ENCODE peak calls at places on chromosomes 5 and 9, in seven cellular contexts. One of them, this sample, is unnamed.
A peak's percentile ranks its signal among the peaks of the same experiment; 100 is the strongest.

GRCh38 chr5:56123531-56124243 is 109.4 kb downstream of the ANKRD55 start:
- DNase-seq in NB4: peak; percentile 93
- DNase-seq in mucosa of descending colon: peak; percentile 27
- DNase-seq in A549: peak; percentile 98
- DNase-seq in fibroblast of the aortic adventitia: peak; percentile 99
- DNase-seq in lower lobe of right lung: no peak
- DNase-seq in lower leg skin: peak; percentile 43
- DNase-seq in this sample: no peak

GRCh38 chr9:128703616-128704355 is 1.5 kb downstream of the PKN3 start:
- DNase-seq in fibroblast of the aortic adventitia: no peak
- DNase-seq in mucosa of descending colon: peak; percentile 43
- DNase-seq in lower leg skin: no peak
- DNase-seq in NB4: no peak
- DNase-seq in A549: no peak
- DNase-seq in lower lobe of right lung: peak; percentile 58
- DNase-seq in this sample: no peak

GRCh38 chr9:101569736-101570501 is 24.9 kb downstream of the PPP3R2 start:
- DNase-seq in fibroblast of the aortic adventitia: no peak
- DNase-seq in NB4: no peak
- DNase-seq in A549: no peak
- DNase-seq in lower lobe of right lung: no peak
- DNase-seq in lower leg skin: no peak
- DNase-seq in mucosa of descending colon: no peak
- DNase-seq in this sample: no peak

GRCh38 chr9:33133186-33133585 is 34.0 kb downstream of the B4GALT1 start:
- DNase-seq in A549: no peak
- DNase-seq in NB4: no peak
- DNase-seq in fibroblast of the aortic adventitia: no peak
- DNase-seq in lower lobe of right lung: no peak
- DNase-seq in lower leg skin: peak; percentile 55
- DNase-seq in mucosa of descending colon: no peak
- DNase-seq in this sample: no peak

GRCh38 chr9:128057724-128058409 is 9.3 kb downstream of the NAIF1 start:
- DNase-seq in NB4: no peak
- DNase-seq in mucosa of descending colon: no peak
- DNase-seq in lower lobe of right lung: no peak
- DNase-seq in A549: no peak
- DNase-seq in fibroblast of the aortic adventitia: no peak
- DNase-seq in lower leg skin: no peak
- DNase-seq in this sample: no peak

GRCh38 chr9:85156652-85157051 is 487.1 kb downstream of the NTRK2 start:
- DNase-seq in lower leg skin: no peak
- DNase-seq in lower lobe of right lung: no peak
- DNase-seq in mucosa of descending colon: no peak
- DNase-seq in A549: no peak
- DNase-seq in fibroblast of the aortic adventitia: no peak
- DNase-seq in NB4: no peak
- DNase-seq in this sample: no peak

GRCh38 chr9:32589083-32589713 is 16.2 kb upstream of the NDUFB6 start:
- DNase-seq in lower lobe of right lung: no peak
- DNase-seq in mucosa of descending colon: no peak
- DNase-seq in A549: peak; percentile 53
- DNase-seq in lower leg skin: no peak
- DNase-seq in fibroblast of the aortic adventitia: peak; percentile 75
- DNase-seq in NB4: peak; percentile 76
- DNase-seq in this sample: peak; percentile 48

GRCh38 chr5:145811834-145812625 is 23.1 kb downstream of the PRELID2 start:
- DNase-seq in A549: no peak
- DNase-seq in NB4: peak; percentile 45
- DNase-seq in mucosa of descending colon: no peak
- DNase-seq in lower lobe of right lung: no peak
- DNase-seq in fibroblast of the aortic adventitia: peak; percentile 66
- DNase-seq in lower leg skin: no peak
- DNase-seq in this sample: peak; percentile 9

GRCh38 chr5:90201923-90202322 is 207.6 kb downstream of the CETN3 start:
- DNase-seq in A549: no peak
- DNase-seq in NB4: no peak
- DNase-seq in lower lobe of right lung: no peak
- DNase-seq in lower leg skin: no peak
- DNase-seq in mucosa of descending colon: no peak
- DNase-seq in fibroblast of the aortic adventitia: no peak
- DNase-seq in this sample: no peak

GRCh38 chr5:31036407-31036806 is 157.1 kb upstream of the CDH6 start:
- DNase-seq in mucosa of descending colon: no peak
- DNase-seq in A549: no peak
- DNase-seq in lower leg skin: no peak
- DNase-seq in NB4: no peak
- DNase-seq in fibroblast of the aortic adventitia: peak; percentile 75
- DNase-seq in lower lobe of right lung: no peak
- DNase-seq in this sample: no peak

GRCh38 chr9:133147412-133148271 is 16.1 kb downstream of the GBGT1 start:
- DNase-seq in NB4: peak; percentile 68
- DNase-seq in lower lobe of right lung: peak; percentile 87
- DNase-seq in mucosa of descending colon: peak; percentile 91
- DNase-seq in A549: peak; percentile 94
- DNase-seq in fibroblast of the aortic adventitia: peak; percentile 47
- DNase-seq in lower leg skin: peak; percentile 84
- DNase-seq in this sample: peak; percentile 82

GRCh38 chr5:180352116-180352975 is 790 bp downstream of the GFPT2 start:
- DNase-seq in A549: peak; percentile 42
- DNase-seq in NB4: no peak
- DNase-seq in lower leg skin: no peak
- DNase-seq in lower lobe of right lung: no peak
- DNase-seq in fibroblast of the aortic adventitia: peak; percentile 44
- DNase-seq in mucosa of descending colon: peak; percentile 39
- DNase-seq in this sample: no peak

GRCh38 chr5:135138116-135138850 is 104.3 kb upstream of the PITX1 start:
- DNase-seq in NB4: no peak
- DNase-seq in lower lobe of right lung: no peak
- DNase-seq in fibroblast of the aortic adventitia: no peak
- DNase-seq in A549: no peak
- DNase-seq in lower leg skin: no peak
- DNase-seq in mucosa of descending colon: no peak
- DNase-seq in this sample: no peak

GRCh38 chr5:133863857-133864585 is 104.4 kb downstream of the C5orf15 start:
- DNase-seq in NB4: no peak
- DNase-seq in lower lobe of right lung: no peak
- DNase-seq in A549: no peak
- DNase-seq in fibroblast of the aortic adventitia: no peak
- DNase-seq in mucosa of descending colon: no peak
- DNase-seq in lower leg skin: no peak
- DNase-seq in this sample: no peak

GRCh38 chr5:160919610-160920009 is 67.6 kb upstream of the ATP10B start:
- DNase-seq in lower leg skin: no peak
- DNase-seq in lower lobe of right lung: no peak
- DNase-seq in A549: no peak
- DNase-seq in mucosa of descending colon: no peak
- DNase-seq in fibroblast of the aortic adventitia: no peak
- DNase-seq in NB4: no peak
- DNase-seq in this sample: no peak

GRCh38 chr5:17180957-17181723 is 36.3 kb upstream of the BASP1 start:
- DNase-seq in lower leg skin: no peak
- DNase-seq in NB4: no peak
- DNase-seq in A549: peak; percentile 72
- DNase-seq in lower lobe of right lung: no peak
- DNase-seq in fibroblast of the aortic adventitia: peak; percentile 99
- DNase-seq in mucosa of descending colon: no peak
- DNase-seq in this sample: no peak

GRCh38 chr5:111840275-111840674 is 83.3 kb upstream of the NREP start:
- DNase-seq in lower leg skin: no peak
- DNase-seq in fibroblast of the aortic adventitia: no peak
- DNase-seq in lower lobe of right lung: no peak
- DNase-seq in A549: no peak
- DNase-seq in mucosa of descending colon: no peak
- DNase-seq in NB4: no peak
- DNase-seq in this sample: no peak

GRCh38 chr5:149552038-149552494 is 827 bp upstream of the CSNK1A1 start:
- DNase-seq in A549: no peak
- DNase-seq in lower lobe of right lung: no peak
- DNase-seq in NB4: no peak
- DNase-seq in lower leg skin: no peak
- DNase-seq in mucosa of descending colon: no peak
- DNase-seq in fibroblast of the aortic adventitia: no peak
- DNase-seq in this sample: no peak
- TF ChIP-seq CTCF in A549: no peak
- TF ChIP-seq CTCF in lower lobe of right lung: no peak
- TF ChIP-seq CTCF in NB4: no peak
- TF ChIP-seq CTCF in lower leg skin: no peak
- TF ChIP-seq CTCF in mucosa of descending colon: no peak
- TF ChIP-seq CTCF in fibroblast of the aortic adventitia: no peak
- TF ChIP-seq CTCF in this sample: no peak

GRCh38 chr5:61504143-61504542 is 172.1 kb downstream of the ZSWIM6 start:
- DNase-seq in NB4: no peak
- DNase-seq in lower leg skin: no peak
- DNase-seq in fibroblast of the aortic adventitia: no peak
- DNase-seq in mucosa of descending colon: no peak
- DNase-seq in A549: no peak
- DNase-seq in lower lobe of right lung: no peak
- DNase-seq in this sample: no peak
- H3K4me3 ChIP-seq in NB4: no peak overlapping the region
- H3K4me3 ChIP-seq in lower leg skin: no peak overlapping the region
- H3K4me3 ChIP-seq in fibroblast of the aortic adventitia: no peak overlapping the region
- H3K4me3 ChIP-seq in mucosa of descending colon: no peak overlapping the region
- H3K4me3 ChIP-seq in A549: no peak overlapping the region
- H3K4me3 ChIP-seq in lower lobe of right lung: no peak overlapping the region
- H3K4me3 ChIP-seq in this sample: no peak overlapping the region

GRCh38 chr9:16039103-16039987 is 486.5 kb downstream of the CCDC171 start:
- DNase-seq in NB4: peak; percentile 85
- DNase-seq in lower leg skin: no peak
- DNase-seq in fibroblast of the aortic adventitia: peak; percentile 42
- DNase-seq in A549: no peak
- DNase-seq in mucosa of descending colon: no peak
- DNase-seq in lower lobe of right lung: no peak
- DNase-seq in this sample: peak; percentile 32
- TF ChIP-seq CTCF in NB4: peak; percentile 76
- TF ChIP-seq CTCF in lower leg skin: no peak
- TF ChIP-seq CTCF in fibroblast of the aortic adventitia: peak; percentile 52
- TF ChIP-seq CTCF in A549: no peak
- TF ChIP-seq CTCF in mucosa of descending colon: no peak
- TF ChIP-seq CTCF in lower lobe of right lung: no peak
- TF ChIP-seq CTCF in this sample: peak; percentile 14

GRCh38 chr5:157651623-157652376 is 438 bp downstream of the SOX30 start:
- DNase-seq in mucosa of descending colon: peak; percentile 92
- DNase-seq in fibroblast of the aortic adventitia: no peak
- DNase-seq in A549: no peak
- DNase-seq in lower lobe of right lung: peak; percentile 84
- DNase-seq in lower leg skin: no peak
- DNase-seq in NB4: no peak
- DNase-seq in this sample: peak; percentile 86
- H3K4me3 ChIP-seq in mucosa of descending colon: peak overlapping the region; percentile 20
- H3K4me3 ChIP-seq in fibroblast of the aortic adventitia: peak overlapping the region; percentile 25
- H3K4me3 ChIP-seq in A549: no peak overlapping the region
- H3K4me3 ChIP-seq in lower lobe of right lung: peak overlapping the region; percentile 53
- H3K4me3 ChIP-seq in lower leg skin: no peak overlapping the region
- H3K4me3 ChIP-seq in NB4: no peak overlapping the region
- H3K4me3 ChIP-seq in this sample: peak overlapping the region; percentile 41

GRCh38 chr5:57368010-57368409 is 114.6 kb downstream of the ACTBL2 start:
- DNase-seq in A549: no peak
- DNase-seq in mucosa of descending colon: no peak
- DNase-seq in fibroblast of the aortic adventitia: peak; percentile 31
- DNase-seq in lower lobe of right lung: no peak
- DNase-seq in NB4: no peak
- DNase-seq in lower leg skin: no peak
- DNase-seq in this sample: no peak
- TF ChIP-seq CTCF in A549: no peak
- TF ChIP-seq CTCF in mucosa of descending colon: no peak
- TF ChIP-seq CTCF in fibroblast of the aortic adventitia: no peak
- TF ChIP-seq CTCF in lower lobe of right lung: no peak
- TF ChIP-seq CTCF in NB4: no peak
- TF ChIP-seq CTCF in lower leg skin: no peak
- TF ChIP-seq CTCF in this sample: no peak

GRCh38 chr5:40666657-40667056 is 13.1 kb upstream of the PTGER4 start:
- DNase-seq in mucosa of descending colon: no peak
- DNase-seq in fibroblast of the aortic adventitia: no peak
- DNase-seq in lower leg skin: no peak
- DNase-seq in lower lobe of right lung: no peak
- DNase-seq in NB4: no peak
- DNase-seq in A549: no peak
- DNase-seq in this sample: no peak
- H3K4me3 ChIP-seq in mucosa of descending colon: no peak overlapping the region
- H3K4me3 ChIP-seq in fibroblast of the aortic adventitia: no peak overlapping the region
- H3K4me3 ChIP-seq in lower leg skin: no peak overlapping the region
- H3K4me3 ChIP-seq in lower lobe of right lung: no peak overlapping the region
- H3K4me3 ChIP-seq in NB4: no peak overlapping the region
- H3K4me3 ChIP-seq in A549: no peak overlapping the region
- H3K4me3 ChIP-seq in this sample: no peak overlapping the region

GRCh38 chr9:98573749-98574278 is 134.9 kb downstream of the GABBR2 start:
- DNase-seq in fibroblast of the aortic adventitia: no peak
- DNase-seq in lower lobe of right lung: no peak
- DNase-seq in A549: no peak
- DNase-seq in NB4: no peak
- DNase-seq in lower leg skin: no peak
- DNase-seq in mucosa of descending colon: no peak
- DNase-seq in this sample: no peak
- TF ChIP-seq CTCF in fibroblast of the aortic adventitia: no peak
- TF ChIP-seq CTCF in lower lobe of right lung: no peak
- TF ChIP-seq CTCF in A549: no peak
- TF ChIP-seq CTCF in NB4: no peak
- TF ChIP-seq CTCF in lower leg skin: no peak
- TF ChIP-seq CTCF in mucosa of descending colon: no peak
- TF ChIP-seq CTCF in this sample: no peak

DNA sequence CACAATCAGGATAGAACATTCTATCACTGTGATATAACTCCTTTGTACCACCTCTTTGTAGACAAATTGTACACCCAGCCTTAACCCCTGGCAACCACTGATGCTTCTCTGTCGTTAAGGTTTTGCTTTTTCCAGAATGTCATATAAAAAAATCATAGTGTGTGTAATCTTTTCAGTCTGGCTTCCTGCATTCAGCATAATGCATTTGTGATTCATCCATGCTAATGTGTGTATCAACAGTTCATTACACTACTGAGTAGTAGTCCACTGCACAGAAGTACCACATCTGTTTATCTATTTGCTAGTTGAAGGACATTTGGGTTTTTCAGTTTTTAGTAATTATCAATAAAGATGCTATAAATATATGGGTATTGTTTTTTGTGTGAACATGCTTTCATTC is 81.2 kb downstream of the ARSB start:
- DNase-seq in mucosa of descending colon: no peak
- DNase-seq in lower lobe of right lung: no peak
- DNase-seq in lower leg skin: no peak
- DNase-seq in NB4: no peak
- DNase-seq in fibroblast of the aortic adventitia: peak; percentile 35
- DNase-seq in A549: no peak
- DNase-seq in this sample: no peak
- H3K4me3 ChIP-seq in mucosa of descending colon: no peak overlapping the region
- H3K4me3 ChIP-seq in lower lobe of right lung: no peak overlapping the region
- H3K4me3 ChIP-seq in lower leg skin: no peak overlapping the region
- H3K4me3 ChIP-seq in NB4: no peak overlapping the region
- H3K4me3 ChIP-seq in fibroblast of the aortic adventitia: no peak overlapping the region
- H3K4me3 ChIP-seq in A549: no peak overlapping the region
- H3K4me3 ChIP-seq in this sample: no peak overlapping the region

GRCh38 chr5:172646716-172647285 is 5.7 kb downstream of the NEURL1B start:
- DNase-seq in lower lobe of right lung: no peak
- DNase-seq in lower leg skin: no peak
- DNase-seq in mucosa of descending colon: peak; percentile 64
- DNase-seq in NB4: no peak
- DNase-seq in A549: peak; percentile 73
- DNase-seq in fibroblast of the aortic adventitia: peak; percentile 34
- DNase-seq in this sample: no peak
- TF ChIP-seq CTCF in lower lobe of right lung: peak; percentile 39
- TF ChIP-seq CTCF in lower leg skin: no peak
- TF ChIP-seq CTCF in mucosa of descending colon: peak; percentile 47
- TF ChIP-seq CTCF in NB4: no peak
- TF ChIP-seq CTCF in A549: no peak
- TF ChIP-seq CTCF in fibroblast of the aortic adventitia: peak; percentile 51
- TF ChIP-seq CTCF in this sample: peak; percentile 4